ENCODE peak calls at places on chromosomes 11 and 22, in four cellular contexts. W is AG04450, B is NCI-H2081 treated with DMSO at 0.1 percent for 48 hours, I is NCI-H1092. E is an unnamed sample.
A peak's percentile ranks its signal among the peaks of the same experiment; 100 is the strongest.

GRCh38 chr11:5881756-5882155 is 1.3 kb downstream of the OR52E4 start:
- DNase-seq in W (no peak), B (no peak), I (no peak), E (no peak)

GRCh38 chr11:26867286-26867685 is 126.6 kb upstream of the FIBIN start:
- DNase-seq in W (no peak), B (no peak), I (no peak), E (no peak)

GRCh38 chr22:39204216-39204615 is 40.6 kb downstream of the PDGFB start:
- DNase-seq in W (no peak), B (no peak), I (no peak), E (no peak)

GRCh38 chr22:21909871-21910270 is 42.4 kb upstream of the MAPK1 start:
- DNase-seq in W (no peak), B (no peak), I (no peak), E (no peak)

GRCh38 chr22:49779226-49779625 is 48.4 kb downstream of the BRD1 start:
- DNase-seq in W (no peak), B (no peak), I (no peak), E (no peak)

GRCh38 chr11:68429661-68430060 is 30.9 kb upstream of the PPP6R3 start:
- DNase-seq in W (no peak), B (no peak), I (no peak), E (no peak)

GRCh38 chr11:8070417-8071101 is 10.5 kb upstream of the TUB start:
- DNase-seq in W (no peak), B (no peak), I (no peak), E (peak; percentile 42)

GRCh38 chr11:8566613-8567210 is 27.3 kb downstream of the STK33 start:
- DNase-seq in W (no peak), B (no peak), I (peak; percentile 48), E (no peak)

GRCh38 chr11:113313601-113314000 is 782 bp upstream of the TTC12 start:
- DNase-seq in W (no peak), B (no peak), I (no peak), E (no peak)

GRCh38 chr22:42281706-42282251 is 11.3 kb upstream of the TCF20 start:
- DNase-seq in W (no peak), B (no peak), I (no peak), E (no peak)

GRCh38 chr22:35369996-35370395 is 10.9 kb upstream of the HMOX1 start:
- DNase-seq in W (no peak), B (no peak), I (no peak), E (no peak)

GRCh38 chr11:66289548-66290331 is 797 bp upstream of the YIF1A start:
- DNase-seq in W (peak; percentile 72), B (no peak), I (no peak), E (peak; percentile 87)

GRCh38 chr11:31706357-31706756 is 104.8 kb downstream of the PAX6 start:
- DNase-seq in W (no peak), B (no peak), I (no peak), E (no peak)

GRCh38 chr11:107427569-107428180 is 29.9 kb downstream of the CWF19L2 start:
- DNase-seq in W (no peak), B (peak; percentile 90), I (no peak), E (no peak)